ENCODE peak calls at places on chromosomes 1 and 21, in four cellular contexts. One of them, this sample, is unnamed.

GRCh38 chr21:33230518-33231324 is 983 bp downstream of the IFNAR2 start:
- DNase-seq in mesenchymal stem cell: peak; percentile 80
- DNase-seq in RCC 7860: peak; percentile 54
- DNase-seq in T-cell: no peak
- DNase-seq in this sample: peak; percentile 83

GRCh38 chr1:190168893-190169292 is 308.8 kb downstream of the BRINP3 start:
- DNase-seq in mesenchymal stem cell: no peak
- DNase-seq in RCC 7860: no peak
- DNase-seq in T-cell: no peak
- DNase-seq in this sample: no peak

GRCh38 chr1:234488954-234489691 is 10.1 kb upstream of the TARBP1 start:
- DNase-seq in mesenchymal stem cell: no peak
- DNase-seq in RCC 7860: no peak
- DNase-seq in T-cell: no peak
- DNase-seq in this sample: no peak

GRCh38 chr1:223846668-223847007 is 891 bp upstream of the TP53BP2 start:
- DNase-seq in mesenchymal stem cell: no peak
- DNase-seq in RCC 7860: no peak
- DNase-seq in T-cell: no peak
- DNase-seq in this sample: no peak

GRCh38 chr1:41426201-41426890 is 58.1 kb downstream of the EDN2 start:
- DNase-seq in mesenchymal stem cell: no peak
- DNase-seq in RCC 7860: no peak
- DNase-seq in T-cell: no peak
- DNase-seq in this sample: no peak

GRCh38 chr1:76336951-76337371 is 262.4 kb downstream of the ST6GALNAC3 start:
- DNase-seq in mesenchymal stem cell: peak; percentile 52
- DNase-seq in RCC 7860: no peak
- DNase-seq in T-cell: no peak
- DNase-seq in this sample: no peak

GRCh38 chr1:94398356-94398755 is 19.8 kb upstream of the ABCD3 start:
- DNase-seq in mesenchymal stem cell: no peak
- DNase-seq in RCC 7860: no peak
- DNase-seq in T-cell: no peak
- DNase-seq in this sample: no peak

GRCh38 chr1:180290265-180291001 is 60.4 kb downstream of the LHX4 start:
- DNase-seq in mesenchymal stem cell: no peak
- DNase-seq in RCC 7860: no peak
- DNase-seq in T-cell: no peak
- DNase-seq in this sample: no peak

GRCh38 chr1:157073944-157074685 is 25.5 kb downstream of the ETV3L start:
- DNase-seq in mesenchymal stem cell: peak; percentile 74
- DNase-seq in RCC 7860: no peak
- DNase-seq in T-cell: no peak
- DNase-seq in this sample: peak; percentile 66

GRCh38 chr1:175427625-175428024 is 235.0 kb upstream of the KIAA0040 start:
- DNase-seq in mesenchymal stem cell: no peak
- DNase-seq in RCC 7860: no peak
- DNase-seq in T-cell: no peak
- DNase-seq in this sample: no peak

GRCh38 chr1:146039844-146040194 is 18.3 kb upstream of the HJV start:
- DNase-seq in mesenchymal stem cell: peak; percentile 14
- DNase-seq in RCC 7860: no peak
- DNase-seq in T-cell: no peak
- DNase-seq in this sample: no peak

GRCh38 chr1:46556822-46557221 is 5.4 kb upstream of the KNCN start:
- DNase-seq in mesenchymal stem cell: no peak
- DNase-seq in RCC 7860: peak; percentile 55
- DNase-seq in T-cell: no peak
- DNase-seq in this sample: peak; percentile 14